ENCODE peak calls at places on chromosomes 7 and 10, in seven cellular contexts. W is foreskin fibroblast, S is uterus, Q is BE2C, D is ovary, N is fibroblast of the aortic adventitia, G is tibial artery. Z is an unnamed sample.

GRCh38 chr7:97075928-97076327 is 41.6 kb upstream of the SDHAF3 start:
- DNase-seq in W (no peak), S (no peak), Q (no peak), D (no peak), N (no peak), G (no peak), Z (no peak)

GRCh38 chr10:32995751-32996150 is 37.7 kb upstream of the ITGB1 start:
- DNase-seq in W (no peak), S (no peak), Q (no peak), D (no peak), N (no peak), G (no peak), Z (peak)

GRCh38 chr7:116876664-116877442 is 14.5 kb downstream of the CAPZA2 start:
- DNase-seq in W (no peak), S (no peak), Q (peak), D (peak), N (peak), G (peak), Z (peak)

GRCh38 chr7:7157887-7158271 is 24.5 kb upstream of the C1GALT1 start:
- DNase-seq in W (peak), S (no peak), Q (no peak), D (no peak), N (peak), G (no peak), Z (peak)

GRCh38 chr7:21011153-21011552 is 224.5 kb upstream of the SP8 start:
- DNase-seq in W (no peak), S (no peak), Q (no peak), D (no peak), N (no peak), G (no peak), Z (no peak)

GRCh38 chr7:99762680-99763327 is 21.2 kb downstream of the CYP3A4 start:
- DNase-seq in W (peak), S (no peak), Q (no peak), D (no peak), N (peak), G (peak), Z (peak)

GRCh38 chr7:15682751-15683150 is 3.7 kb downstream of the MEOX2 start:
- DNase-seq in W (no peak), S (no peak), Q (no peak), D (no peak), N (no peak), G (no peak), Z (no peak)

GRCh38 chr10:35351021-35351420 is 14.7 kb downstream of the CCNY start:
- DNase-seq in W (no peak), S (no peak), Q (no peak), D (no peak), N (no peak), G (no peak), Z (no peak)

GRCh38 chr10:13271552-13272163 is 28.2 kb downstream of the PHYH start:
- DNase-seq in W (peak), S (peak), Q (peak), D (peak), N (no peak), G (peak), Z (peak)

GRCh38 chr10:124791378-124792348 is at the start of gene EEF1AKMT2:
- DNase-seq in W (peak), S (peak), Q (peak), D (peak), N (peak), G (peak), Z (peak)

GRCh38 chr10:113293167-113293566 is 259.7 kb upstream of the HABP2 start:
- DNase-seq in W (no peak), S (no peak), Q (no peak), D (no peak), N (no peak), G (no peak), Z (no peak)

GRCh38 chr7:108193593-108194498 is 63.7 kb upstream of the LAMB4 start:
- DNase-seq in W (no peak), S (no peak), Q (no peak), D (no peak), N (no peak), G (no peak), Z (no peak)

GRCh38 chr7:85215098-85215497 is 28.2 kb upstream of the SEMA3D start:
- DNase-seq in W (no peak), S (no peak), Q (no peak), D (no peak), N (no peak), G (no peak), Z (no peak)

GRCh38 chr7:117319211-117319610 is 3.6 kb downstream of the WNT2 start:
- DNase-seq in W (no peak), S (no peak), Q (no peak), D (no peak), N (no peak), G (no peak), Z (no peak)

GRCh38 chr10:131444286-131444685 is 132.8 kb upstream of the TCERG1L start:
- DNase-seq in W (no peak), S (no peak), Q (no peak), D (no peak), N (no peak), G (no peak), Z (no peak)

GRCh38 chr7:104984591-104985258 is 29.3 kb upstream of the KMT2E start:
- DNase-seq in W (no peak), S (no peak), Q (no peak), D (no peak), N (no peak), G (no peak), Z (no peak)

GRCh38 chr10:63711361-63711760 is 190.2 kb downstream of the REEP3 start:
- DNase-seq in W (no peak), S (no peak), Q (no peak), D (no peak), N (peak), G (no peak), Z (peak)

GRCh38 chr7:146331369-146331768 is 214.8 kb downstream of the CNTNAP2 start:
- DNase-seq in W (no peak), S (no peak), Q (no peak), D (no peak), N (no peak), G (no peak), Z (no peak)

GRCh38 chr7:70695804-70696104 is 436.2 kb upstream of the GALNT17 start:
- DNase-seq in W (no peak), S (no peak), Q (no peak), D (no peak), N (peak), G (no peak), Z (peak)

GRCh38 chr7:4115941-4116610 is 566.0 kb upstream of the FOXK1 start:
- DNase-seq in W (no peak), S (no peak), Q (no peak), D (no peak), N (no peak), G (no peak), Z (no peak)

GRCh38 chr7:139708541-139708940 is 69.3 kb downstream of the HIPK2 start:
- DNase-seq in W (no peak), S (no peak), Q (no peak), D (no peak), N (no peak), G (no peak), Z (no peak)

GRCh38 chr7:17396692-17397091 is 98.2 kb downstream of the AHR start:
- DNase-seq in W (no peak), S (no peak), Q (no peak), D (no peak), N (no peak), G (no peak), Z (no peak)

GRCh38 chr7:27560706-27561235 is 101.9 kb downstream of the HIBADH start:
- DNase-seq in W (peak), S (no peak), Q (no peak), D (no peak), N (peak), G (no peak), Z (peak)

GRCh38 chr7:139673230-139673629 is 104.6 kb downstream of the HIPK2 start:
- DNase-seq in W (no peak), S (no peak), Q (peak), D (no peak), N (no peak), G (no peak), Z (no peak)

GRCh38 chr7:92415225-92415624 is 32.1 kb upstream of the GATAD1 start:
- DNase-seq in W (peak), S (no peak), Q (no peak), D (no peak), N (peak), G (no peak), Z (no peak)

GRCh38 chr10:62025901-62026879 is 124.7 kb downstream of the ARID5B start:
- DNase-seq in W (peak), S (no peak), Q (no peak), D (no peak), N (peak), G (no peak), Z (peak)

GRCh38 chr10:79347894-79348639 is 798 bp downstream of the PPIF start:
- DNase-seq in W (peak), S (peak), Q (peak), D (peak), N (peak), G (peak), Z (peak)

GRCh38 chr7:159027091-159027802 is 117.4 kb downstream of the VIPR2 start:
- DNase-seq in W (no peak), S (peak), Q (no peak), D (peak), N (no peak), G (no peak), Z (no peak)

GRCh38 chr7:28800150-28800549 is 158.0 kb downstream of the TRIL start:
- DNase-seq in W (no peak), S (no peak), Q (no peak), D (no peak), N (no peak), G (peak), Z (no peak)

GRCh38 chr7:29426587-29426986 is 137.0 kb upstream of the PRR15 start:
- DNase-seq in W (no peak), S (no peak), Q (no peak), D (no peak), N (no peak), G (no peak), Z (no peak)

GRCh38 chr7:17099083-17099973 is 199.1 kb upstream of the AHR start:
- DNase-seq in W (peak), S (no peak), Q (no peak), D (no peak), N (peak), G (no peak), Z (peak)

GRCh38 chr7:40709077-40709964 is 574.5 kb downstream of the SUGCT start:
- DNase-seq in W (no peak), S (no peak), Q (no peak), D (no peak), N (peak), G (no peak), Z (peak)

GRCh38 chr7:46654546-46655443 is 733.7 kb upstream of the IGFBP3 start:
- DNase-seq in W (peak), S (no peak), Q (no peak), D (no peak), N (peak), G (no peak), Z (peak)

GRCh38 chr10:43077421-43078171 is 727 bp downstream of the RET start:
- DNase-seq in W (no peak), S (no peak), Q (no peak), D (no peak), N (no peak), G (no peak), Z (no peak)
- H3K4me3 ChIP-seq in W (peak), S (peak), Q (peak), D (peak), N (no peak), G (peak), Z (no peak)

DNA sequence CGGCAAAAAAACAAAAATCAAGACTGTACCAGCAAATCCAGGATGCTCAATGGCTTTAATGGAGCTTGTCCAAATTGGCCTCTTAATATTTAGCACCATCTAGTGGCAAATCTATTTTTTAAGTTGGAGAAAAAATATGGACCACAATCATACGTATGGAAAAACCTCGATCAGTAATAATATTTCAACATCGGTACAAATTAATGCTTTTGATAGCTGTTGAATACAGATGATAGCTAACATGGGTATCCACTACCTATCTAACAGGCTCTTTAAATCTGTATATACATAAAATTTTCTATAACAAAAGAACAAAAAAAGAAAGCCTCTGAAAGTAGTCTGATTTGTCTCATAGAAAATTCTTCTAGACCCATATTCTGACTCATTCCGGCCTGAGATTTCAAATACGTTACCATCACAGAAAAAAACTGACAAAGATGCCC is 29.2 kb downstream of the COA1 start:
- DNase-seq in W (peak), S (no peak), Q (no peak), D (no peak), N (peak), G (no peak), Z (peak)
- TF ChIP-seq CTCF in W (peak), S (peak), Q (peak), D (peak), N (peak), G (peak), Z (peak)

DNA sequence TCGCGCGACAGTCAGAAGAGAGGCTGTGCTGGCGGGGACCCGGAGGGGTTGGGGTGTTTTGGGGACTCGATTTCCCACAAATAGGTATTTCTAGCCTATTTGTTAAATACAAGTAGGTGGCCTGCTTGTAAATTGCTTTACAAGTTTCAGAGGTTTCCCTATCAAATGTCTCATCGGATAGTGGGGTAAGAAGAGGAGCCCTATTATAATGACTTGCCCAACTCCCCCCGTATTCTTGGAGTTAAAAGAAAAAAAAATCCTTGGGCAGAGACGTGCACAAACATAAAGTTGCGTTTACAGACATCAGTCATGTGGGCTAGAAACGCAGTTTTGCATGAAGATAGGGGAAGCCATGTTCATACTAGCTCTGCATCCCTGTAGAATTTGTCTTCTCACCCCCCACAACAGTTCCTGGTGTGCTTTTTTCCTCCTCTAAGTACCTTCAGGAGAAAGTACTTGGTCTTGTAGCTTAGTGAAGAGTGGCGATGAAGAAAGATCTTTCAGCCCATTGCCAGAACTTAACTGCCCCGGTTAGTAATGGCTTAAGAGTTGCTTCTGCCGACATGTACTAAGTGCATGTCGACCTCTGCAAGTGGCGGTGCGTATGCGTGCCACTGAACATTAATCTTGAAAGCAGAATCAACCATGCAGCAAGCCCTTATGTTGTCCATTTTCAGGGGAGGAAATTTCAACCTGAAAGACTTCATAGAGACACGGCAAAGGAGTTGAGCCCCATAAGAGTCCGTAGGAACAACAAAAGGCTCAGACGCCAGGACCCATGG is 832 bp upstream of the TIAL1 start:
- DNase-seq in W (no peak), S (no peak), Q (no peak), D (no peak), N (no peak), G (no peak), Z (no peak)
- H3K4me3 ChIP-seq in W (peak), S (peak), Q (peak), D (peak), N (peak), G (peak), Z (peak)

GRCh38 chr10:53918755-53919154 is 882.3 kb downstream of the PCDH15 start:
- DNase-seq in W (no peak), S (no peak), Q (no peak), D (no peak), N (no peak), G (no peak), Z (no peak)
- TF ChIP-seq CTCF in W (no peak), S (no peak), Q (no peak), D (no peak), N (no peak), G (no peak), Z (no peak)

GRCh38 chr7:112185005-112185834 is 21.0 kb downstream of the DOCK4 start:
- DNase-seq in W (no peak), S (no peak), Q (no peak), D (no peak), N (no peak), G (no peak), Z (peak)

GRCh38 chr7:112184455-112184854 is 21.7 kb downstream of the DOCK4 start:
- DNase-seq in W (no peak), S (no peak), Q (no peak), D (no peak), N (no peak), G (no peak), Z (no peak)

GRCh38 chr7:112186300-112186699 is 19.9 kb downstream of the DOCK4 start:
- DNase-seq in W (no peak), S (no peak), Q (no peak), D (no peak), N (no peak), G (no peak), Z (no peak)

GRCh38 chr7:112190120-112190519 is 16.1 kb downstream of the DOCK4 start:
- DNase-seq in W (no peak), S (no peak), Q (no peak), D (no peak), N (no peak), G (no peak), Z (no peak)

DNA sequence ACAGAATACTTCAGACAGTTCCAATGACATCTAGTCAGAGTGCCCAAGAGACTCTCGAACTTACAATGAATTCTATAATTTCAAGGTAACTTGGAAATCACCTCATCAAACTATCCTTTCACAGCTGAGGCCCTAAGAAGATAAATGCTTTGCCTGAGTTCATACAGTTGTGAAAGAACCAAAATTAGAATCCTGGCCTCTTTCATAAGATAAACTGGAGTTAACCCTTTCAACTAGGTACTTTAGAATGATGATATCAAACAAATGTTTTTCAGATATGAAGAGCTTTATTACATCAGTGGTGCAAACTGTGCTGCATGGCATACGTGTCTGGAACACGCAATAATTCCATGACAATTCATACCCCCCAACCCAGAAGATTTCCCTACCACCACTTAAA is 17.9 kb downstream of the DOCK4 start:
- DNase-seq in W (no peak), S (no peak), Q (no peak), D (no peak), N (no peak), G (no peak), Z (no peak)
- H3K4me3 ChIP-seq in W (no peak), S (no peak), Q (no peak), D (no peak), N (no peak), G (no peak), Z (no peak)